ENCODE peak calls at places on chromosome 20, in ten cellular contexts. D, I, F, C, G, Q, M, H, W and J are unnamed samples.

GRCh38 chr20:46344488-46345162 is 36.3 kb upstream of the CDH22 start:
- DNase-seq in H (no peak), G (no peak), Q (no peak), M (no peak), F (no peak), I (no peak), D (no peak), W (no peak), C (no peak), J (no peak)

GRCh38 chr20:18672826-18673225 is 85.0 kb downstream of the DTD1 start:
- DNase-seq in H (no peak), D (no peak), W (no peak), I (no peak), F (no peak), M (no peak), C (no peak), G (no peak), Q (no peak), J (no peak)

GRCh38 chr20:10984294-10984693 is 310.5 kb upstream of the JAG1 start:
- DNase-seq in M (no peak), Q (no peak), I (no peak), C (no peak), W (no peak), H (no peak), D (peak), G (no peak), F (no peak), J (no peak)

GRCh38 chr20:11144114-11144513 is 470.3 kb upstream of the JAG1 start:
- DNase-seq in G (no peak), H (no peak), I (no peak), D (no peak), C (no peak), Q (peak), F (no peak), W (no peak), M (no peak), J (peak)

GRCh38 chr20:63461364-63461763 is 11.1 kb downstream of the KCNQ2 start:
- DNase-seq in W (no peak), M (no peak), I (no peak), G (no peak), C (no peak), F (peak), Q (no peak), D (no peak), H (peak), J (no peak)

GRCh38 chr20:35709269-35709668 is 10.1 kb downstream of the ROMO1 start:
- DNase-seq in W (no peak), M (no peak), H (no peak), G (no peak), C (no peak), Q (no peak), D (no peak), F (no peak), I (no peak), J (no peak)

GRCh38 chr20:57428611-57429496 is 37.7 kb downstream of the RBM38 start:
- DNase-seq in G (no peak), H (no peak), W (peak), D (no peak), C (peak), M (no peak), Q (no peak), I (peak), F (no peak), J (no peak)

GRCh38 chr20:52747736-52748135 is 224.4 kb upstream of the TSHZ2 start:
- DNase-seq in G (no peak), M (no peak), H (peak), D (no peak), W (peak), F (no peak), C (no peak), I (no peak), Q (no peak), J (no peak)

GRCh38 chr20:34220581-34220980 is 20.6 kb upstream of the ASIP start:
- DNase-seq in D (no peak), M (no peak), G (no peak), I (no peak), Q (no peak), F (no peak), W (no peak), C (no peak), H (no peak), J (peak)

GRCh38 chr20:48908661-48909316 is 12.7 kb upstream of the ARFGEF2 start:
- DNase-seq in I (no peak), G (no peak), M (no peak), F (no peak), C (no peak), Q (no peak), H (no peak), W (no peak), D (no peak), J (no peak)

GRCh38 chr20:49894073-49894470 is 21.3 kb downstream of the SPATA2 start:
- DNase-seq in F (no peak), M (no peak), C (no peak), H (no peak), G (peak), D (no peak), I (no peak), W (no peak), Q (peak), J (no peak)

GRCh38 chr20:5586720-5587119 is 163.5 kb upstream of the SHLD1 start:
- DNase-seq in M (no peak), I (no peak), D (no peak), C (no peak), W (no peak), Q (no peak), F (no peak), H (no peak), G (no peak), J (no peak)

GRCh38 chr20:35434085-35435005 is 3.7 kb downstream of the GDF5 start:
- DNase-seq in F (no peak), M (no peak), W (no peak), Q (peak), D (no peak), I (no peak), H (no peak), G (no peak), C (no peak), J (no peak)

GRCh38 chr20:15033269-15033668 is 695.9 kb upstream of the FLRT3 start:
- DNase-seq in W (no peak), D (no peak), I (no peak), G (no peak), F (no peak), C (no peak), M (no peak), Q (no peak), H (no peak), J (no peak)

GRCh38 chr20:36152266-36152665 is 2.3 kb upstream of the EPB41L1 start:
- DNase-seq in M (no peak), D (no peak), G (no peak), W (no peak), Q (no peak), H (no peak), F (no peak), C (no peak), I (no peak), J (no peak)

GRCh38 chr20:58433759-58434158 is 44.7 kb downstream of the VAPB start:
- DNase-seq in D (no peak), Q (no peak), W (no peak), F (no peak), M (no peak), I (no peak), H (peak), C (no peak), G (no peak), J (peak)

GRCh38 chr20:23269954-23270353 is 80.6 kb upstream of the NXT1 start:
- DNase-seq in H (no peak), Q (no peak), M (no peak), F (no peak), I (no peak), D (no peak), G (no peak), C (peak), W (no peak), J (peak)

GRCh38 chr20:3116341-3116740 is 31.8 kb upstream of the AVP start:
- DNase-seq in I (no peak), G (no peak), H (no peak), M (no peak), Q (no peak), C (no peak), D (no peak), W (no peak), F (no peak), J (no peak)

GRCh38 chr20:57660510-57661199 is 40.4 kb upstream of the ZBP1 start:
- DNase-seq in G (no peak), I (peak), W (no peak), M (no peak), D (peak), H (no peak), Q (peak), F (peak), C (peak), J (no peak)

GRCh38 chr20:16301981-16302380 is 271.3 kb downstream of the KIF16B start:
- DNase-seq in D (no peak), Q (no peak), M (no peak), F (no peak), H (no peak), I (no peak), G (no peak), C (no peak), W (no peak), J (no peak)

GRCh38 chr20:38864662-38865061 is 59.2 kb downstream of the PPP1R16B start:
- DNase-seq in H (no peak), F (no peak), C (no peak), D (no peak), W (no peak), Q (no peak), I (no peak), G (no peak), M (no peak), J (no peak)

GRCh38 chr20:4082406-4083102 is 67.2 kb upstream of the RNF24 start:
- DNase-seq in C (peak), Q (peak), I (no peak), H (peak), M (no peak), D (peak), F (no peak), G (peak), W (peak), J (no peak)

GRCh38 chr20:14142171-14142570 is 146.9 kb downstream of the MACROD2 start:
- DNase-seq in H (no peak), Q (no peak), C (no peak), F (peak), M (no peak), I (peak), G (peak), D (peak), W (peak), J (peak)

GRCh38 chr20:58017237-58017969 is 211.1 kb downstream of the ANKRD60 start:
- DNase-seq in I (peak), W (peak), G (no peak), Q (peak), M (no peak), D (peak), F (no peak), H (no peak), C (peak), J (no peak)

GRCh38 chr20:49832632-49833327 is 20.2 kb downstream of the SLC9A8 start:
- DNase-seq in I (no peak), H (no peak), F (no peak), Q (no peak), D (no peak), C (no peak), G (no peak), M (no peak), W (peak), J (no peak)

GRCh38 chr20:24993337-24994185 is 1.0 kb upstream of the APMAP start:
- DNase-seq in M (no peak), Q (peak), W (peak), F (peak), C (no peak), D (no peak), H (peak), I (no peak), G (no peak), J (peak)

GRCh38 chr20:34375977-34376430 is 12.9 kb downstream of the ITCH start:
- DNase-seq in W (peak), M (no peak), G (no peak), F (no peak), C (no peak), D (no peak), I (no peak), H (no peak), Q (no peak), J (no peak)

GRCh38 chr20:52972190-52972937 is at the start of gene TSHZ2:
- DNase-seq in D (no peak), M (no peak), I (peak), F (peak), W (peak), H (no peak), G (no peak), Q (peak), C (no peak), J (no peak)

GRCh38 chr20:1637755-1638154 is 17.9 kb upstream of the SIRPB1 start:
- DNase-seq in F (no peak), H (no peak), D (no peak), Q (no peak), W (no peak), M (no peak), G (no peak), I (no peak), C (no peak), J (no peak)

GRCh38 chr20:31560900-31561598 is 44.0 kb upstream of the ID1 start:
- DNase-seq in I (peak), G (no peak), D (peak), H (no peak), M (no peak), W (no peak), F (no peak), Q (no peak), C (no peak), J (peak)
- TF ChIP-seq POLR2A in I (no peak), G (no peak), D (no peak), H (no peak), M (no peak), W (no peak), F (no peak), Q (no peak), C (no peak), J (no peak)

GRCh38 chr20:47411161-47411560 is 54.7 kb upstream of the ZMYND8 start:
- DNase-seq in C (no peak), F (no peak), M (no peak), W (no peak), Q (no peak), D (no peak), H (no peak), G (no peak), I (no peak), J (no peak)
- TF ChIP-seq POLR2AphosphoS5 in C (no peak), F (no peak), M (no peak), W (no peak), Q (no peak), D (no peak), H (no peak), G (no peak), I (no peak), J (no peak)

DNA sequence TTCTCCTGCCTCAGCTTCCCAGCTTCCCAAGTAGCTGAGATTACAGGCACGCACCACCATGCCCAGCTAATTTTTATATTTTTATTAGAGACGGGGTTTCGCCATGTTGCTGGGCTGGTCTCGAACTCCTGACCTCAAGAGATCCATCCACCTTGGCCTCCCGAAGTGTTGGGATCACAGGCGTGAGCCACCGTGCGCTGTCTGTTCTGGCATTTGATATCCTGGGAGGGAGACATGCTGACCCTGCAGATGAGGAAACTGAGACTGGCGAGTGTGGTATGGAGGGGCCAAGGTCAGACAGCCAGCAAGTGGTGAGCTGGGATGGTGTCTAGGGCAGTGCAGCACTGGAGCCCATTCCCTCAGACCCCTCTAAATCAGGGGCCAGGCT is 44.6 kb downstream of the SRC start:
- DNase-seq in H (no peak), I (no peak), C (peak), W (no peak), Q (peak), G (no peak), D (no peak), M (no peak), F (no peak), J (no peak)
- TF ChIP-seq POLR2A in H (no peak), I (no peak), C (no peak), W (no peak), Q (no peak), G (no peak), D (no peak), M (no peak), F (no peak), J (no peak)

GRCh38 chr20:44019638-44020335 is 105.1 kb downstream of the TOX2 start:
- DNase-seq in F (no peak), H (no peak), M (no peak), G (no peak), C (no peak), I (no peak), D (no peak), Q (no peak), W (no peak), J (peak)
- TF ChIP-seq POLR2AphosphoS5 in F (no peak), H (no peak), M (no peak), G (no peak), C (no peak), I (no peak), D (no peak), Q (no peak), W (no peak), J (peak)

DNA sequence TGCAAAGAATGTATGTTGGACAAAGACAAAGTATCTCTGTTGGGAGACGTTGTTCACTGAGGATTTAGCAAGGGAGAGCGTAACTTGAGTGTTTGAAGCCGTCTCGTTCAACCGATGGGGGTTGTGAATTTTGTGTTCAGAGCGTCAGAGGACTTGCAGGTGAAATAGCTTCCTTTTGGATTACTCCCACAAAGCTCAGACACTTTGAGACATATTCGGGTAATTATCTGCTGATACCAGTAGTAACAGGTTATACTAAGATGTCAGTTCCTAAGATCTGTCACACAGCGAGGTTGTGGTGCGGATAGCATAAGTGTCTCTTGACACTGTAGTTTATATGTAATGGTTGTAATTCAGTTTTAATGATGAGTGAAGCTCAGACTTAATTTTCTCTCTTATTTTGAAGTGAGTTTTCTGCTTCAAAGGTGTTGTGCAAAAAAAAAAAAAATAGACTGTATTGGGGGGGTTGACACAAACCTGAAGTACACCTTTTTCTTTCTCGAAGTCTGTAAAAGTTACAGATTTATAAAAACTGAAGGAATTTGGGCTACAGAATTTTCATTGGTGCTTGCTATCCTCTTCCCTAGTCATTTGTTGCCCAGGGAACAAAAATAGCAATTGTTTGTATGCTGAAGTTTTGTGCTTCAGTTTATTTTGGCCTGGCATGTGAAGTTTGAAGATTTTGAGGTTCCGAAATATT is 1.7 kb downstream of the ASXL1 start:
- DNase-seq in I (no peak), W (no peak), G (no peak), M (no peak), F (no peak), H (no peak), Q (no peak), C (no peak), D (no peak), J (peak)
- TF ChIP-seq POLR2A in I (no peak), W (no peak), G (no peak), M (no peak), F (no peak), H (no peak), Q (no peak), C (no peak), D (no peak), J (no peak)